ENCODE peak calls at places on chromosomes 5 and 9, in ten cellular contexts. N, R, O, H, G, Z, Y, D, V and J are unnamed samples.

GRCh38 chr9:122228906-122229837 is at the start of gene LHX6:
- DNase-seq in N (no peak), R (peak; percentile 16), O (no peak), H (no peak), G (peak; percentile 36), Z (peak; percentile 68), Y (peak; percentile 47), D (no peak), V (no peak), J (no peak)

GRCh38 chr9:124149992-124150391 is 107.8 kb upstream of the NEK6 start:
- DNase-seq in N (no peak), R (no peak), O (peak; percentile 76), H (no peak), G (no peak), Z (no peak), Y (no peak), D (peak; percentile 58), V (no peak), J (no peak)

GRCh38 chr9:135820661-135821060 is 86.7 kb downstream of the CAMSAP1 start:
- DNase-seq in N (no peak), R (no peak), O (no peak), H (no peak), G (no peak), Z (no peak), Y (no peak), D (no peak), V (no peak), J (no peak)

GRCh38 chr5:16551628-16552027 is 65.2 kb downstream of the RETREG1 start:
- DNase-seq in N (no peak), R (no peak), O (no peak), H (no peak), G (no peak), Z (no peak), Y (no peak), D (no peak), V (no peak), J (no peak)

GRCh38 chr9:133804199-133804598 is 66.0 kb upstream of the SARDH start:
- DNase-seq in N (no peak), R (no peak), O (no peak), H (no peak), G (no peak), Z (no peak), Y (no peak), D (no peak), V (no peak), J (no peak)

GRCh38 chr5:109744261-109744660 is 54.5 kb downstream of the MAN2A1 start:
- DNase-seq in N (no peak), R (no peak), O (no peak), H (no peak), G (no peak), Z (no peak), Y (no peak), D (no peak), V (no peak), J (no peak)

GRCh38 chr5:24188196-24188595 is 456.6 kb downstream of the CDH10 start:
- DNase-seq in N (no peak), R (peak; percentile 47), O (no peak), H (no peak), G (no peak), Z (no peak), Y (no peak), D (no peak), V (no peak), J (no peak)

GRCh38 chr5:179795049-179795862 is 1.5 kb downstream of the LTC4S start:
- DNase-seq in N (no peak), R (no peak), O (peak; percentile 65), H (no peak), G (no peak), Z (peak; percentile 71), Y (peak; percentile 85), D (peak; percentile 58), V (no peak), J (no peak)

GRCh38 chr9:31500422-31500821 is 884.0 kb upstream of the ACO1 start:
- DNase-seq in N (no peak), R (no peak), O (no peak), H (no peak), G (no peak), Z (no peak), Y (no peak), D (no peak), V (no peak), J (no peak)

GRCh38 chr9:109817146-109817845 is 37.3 kb downstream of the PALM2AKAP2 start:
- DNase-seq in N (peak; percentile 73), R (no peak), O (no peak), H (no peak), G (peak; percentile 72), Z (no peak), Y (no peak), D (no peak), V (no peak), J (no peak)

GRCh38 chr5:78005021-78005785 is 229.1 kb upstream of the TBCA start:
- DNase-seq in N (peak; percentile 47), R (peak; percentile 28), O (no peak), H (no peak), G (peak; percentile 59), Z (peak; percentile 91), Y (no peak), D (no peak), V (no peak), J (no peak)

GRCh38 chr9:117290809-117291208 is 124.0 kb downstream of the ASTN2 start:
- DNase-seq in N (no peak), R (no peak), O (no peak), H (no peak), G (peak; percentile 2), Z (no peak), Y (peak; percentile 46), D (no peak), V (no peak), J (no peak)